ENCODE peak calls at places on chromosome 17, in ten cellular contexts. S is cardiac muscle cell, T is right atrium auricular region, D is dorsolateral prefrontal cortex, P is PC-9, G is esophagus muscularis mucosa, J is psoas muscle, E is omental fat pad, Z is WTC11, U is GM13976. O is an unnamed sample.

GRCh38 chr17:57957120-57957850 is 2.1 kb upstream of the CUEDC1 start:
- DNase-seq in S (no peak), T (peak), D (no peak), P (no peak), G (peak), J (no peak), E (no peak), Z (no peak), U (no peak), O (no peak)

GRCh38 chr17:80445152-80446110 is 30.5 kb downstream of the ENDOV start:
- DNase-seq in S (no peak), T (no peak), D (peak), P (no peak), G (no peak), J (no peak), E (no peak), Z (no peak), U (no peak), O (no peak)

GRCh38 chr17:78839762-78840529 is 668 bp downstream of the USP36 start:
- DNase-seq in S (peak), T (peak), D (no peak), P (peak), G (no peak), J (peak), E (no peak), Z (no peak), U (peak), O (peak)

GRCh38 chr17:58310511-58311428 is 17.8 kb downstream of the TSPOAP1 start:
- DNase-seq in S (no peak), T (no peak), D (peak), P (no peak), G (no peak), J (no peak), E (no peak), Z (no peak), U (peak), O (no peak)

GRCh38 chr17:1998426-1998784 is 26.7 kb downstream of the RTN4RL1 start:
- DNase-seq in S (no peak), T (no peak), D (no peak), P (no peak), G (no peak), J (peak), E (no peak), Z (no peak), U (no peak), O (no peak)

GRCh38 chr17:7574176-7574953 is 5.1 kb upstream of the CD68 start:
- DNase-seq in S (no peak), T (no peak), D (no peak), P (no peak), G (no peak), J (no peak), E (no peak), Z (no peak), U (no peak), O (no peak)

GRCh38 chr17:56136316-56136715 is 17.0 kb upstream of the ANKFN1 start:
- DNase-seq in S (no peak), T (no peak), D (no peak), P (no peak), G (peak), J (no peak), E (no peak), Z (no peak), U (no peak), O (no peak)

GRCh38 chr17:41307647-41308046 is 1.5 kb downstream of the KRTAP16-1 start:
- DNase-seq in S (no peak), T (no peak), D (peak), P (no peak), G (no peak), J (no peak), E (no peak), Z (no peak), U (no peak), O (no peak)

GRCh38 chr17:73586921-73587680 is 57.1 kb downstream of the SDK2 start:
- DNase-seq in S (no peak), T (no peak), D (no peak), P (no peak), G (no peak), J (peak), E (no peak), Z (no peak), U (no peak), O (no peak)

GRCh38 chr17:61208301-61209098 is 191.1 kb upstream of the TBX2 start:
- DNase-seq in S (no peak), T (no peak), D (no peak), P (no peak), G (no peak), J (no peak), E (no peak), Z (no peak), U (no peak), O (no peak)

GRCh38 chr17:72466199-72466598 is 345.4 kb downstream of the SOX9 start:
- DNase-seq in S (no peak), T (no peak), D (no peak), P (peak), G (no peak), J (no peak), E (no peak), Z (no peak), U (peak), O (peak)

GRCh38 chr17:81544281-81544974 is 7.7 kb downstream of the FAAP100 start:
- DNase-seq in S (no peak), T (no peak), D (no peak), P (no peak), G (no peak), J (no peak), E (no peak), Z (no peak), U (no peak), O (no peak)

GRCh38 chr17:55430531-55431228 is 9.0 kb upstream of the MMD start:
- DNase-seq in S (peak), T (no peak), D (no peak), P (no peak), G (no peak), J (no peak), E (no peak), Z (no peak), U (no peak), O (no peak)

GRCh38 chr17:45018514-45019176 is 32.8 kb downstream of the DCAKD start:
- DNase-seq in S (no peak), T (no peak), D (peak), P (no peak), G (no peak), J (no peak), E (no peak), Z (peak), U (peak), O (no peak)

GRCh38 chr17:10305336-10306096 is 67.3 kb downstream of the MYH13 start:
- DNase-seq in S (no peak), T (no peak), D (no peak), P (no peak), G (no peak), J (no peak), E (no peak), Z (no peak), U (no peak), O (no peak)

GRCh38 chr17:28282596-28282995 is 36.4 kb upstream of the TMEM97 start:
- DNase-seq in S (peak), T (no peak), D (no peak), P (peak), G (no peak), J (no peak), E (no peak), Z (no peak), U (no peak), O (peak)

GRCh38 chr17:60392845-60393702 is 1.1 kb upstream of the USP32 start:
- DNase-seq in S (peak), T (no peak), D (peak), P (no peak), G (no peak), J (peak), E (no peak), Z (no peak), U (peak), O (peak)

GRCh38 chr17:1762906-1763829 is 1.3 kb downstream of the SERPINF1 start:
- DNase-seq in S (no peak), T (peak), D (no peak), P (no peak), G (no peak), J (peak), E (no peak), Z (no peak), U (no peak), O (peak)

GRCh38 chr17:16989230-16989952 is 17.5 kb upstream of the TNFRSF13B start:
- DNase-seq in S (no peak), T (no peak), D (no peak), P (no peak), G (no peak), J (no peak), E (no peak), Z (no peak), U (peak), O (no peak)

GRCh38 chr17:73657473-73658116 is 13.3 kb upstream of the SDK2 start:
- DNase-seq in S (peak), T (no peak), D (no peak), P (no peak), G (peak), J (no peak), E (no peak), Z (peak), U (no peak), O (no peak)

DNA sequence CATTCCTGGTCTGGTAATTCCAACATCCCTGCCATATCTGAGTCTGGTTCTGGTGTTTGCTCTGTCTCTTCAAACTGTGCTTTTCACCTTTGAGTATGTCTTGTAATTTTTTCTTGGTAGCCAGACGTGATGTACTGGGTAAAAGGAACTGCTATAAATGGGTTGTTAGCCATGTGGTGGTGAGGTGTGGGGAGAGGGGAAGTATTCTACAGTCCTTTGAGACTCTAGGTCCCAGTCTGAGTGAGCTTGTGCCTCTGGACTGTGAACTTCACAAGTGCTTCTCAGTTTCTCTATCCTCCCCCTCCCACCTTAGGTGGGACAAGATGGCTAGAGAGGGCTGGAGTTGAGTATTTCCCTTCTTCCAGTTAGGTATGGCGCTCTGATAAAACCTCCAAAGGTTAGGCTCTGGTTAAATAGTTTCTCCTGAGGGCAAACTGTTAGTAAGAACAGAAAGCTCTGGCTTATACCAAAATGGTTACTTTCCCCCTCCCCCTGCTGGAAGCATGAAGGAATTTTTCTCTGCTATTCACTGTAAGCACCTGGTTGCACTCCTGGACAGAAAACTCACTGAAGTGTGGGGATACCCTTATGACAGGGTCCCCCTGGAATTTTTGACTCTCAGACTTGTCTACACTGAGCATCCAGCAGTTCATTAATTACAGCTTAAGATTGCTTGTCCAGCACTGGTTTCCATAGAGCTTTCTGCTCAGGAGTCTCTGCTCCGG is 87.8 kb downstream of the MARCHF10 start:
- DNase-seq in S (no peak), T (no peak), D (no peak), P (peak), G (no peak), J (no peak), E (no peak), Z (no peak), U (no peak), O (no peak)
- TF ChIP-seq CTCF in S (peak), T (peak), D (no peak), P (peak), G (peak), J (peak), E (no peak), Z (no peak), U (no peak), O (peak)

GRCh38 chr17:63950940-63951907 is 19.1 kb upstream of the CD79B start:
- DNase-seq in S (peak), T (no peak), D (no peak), P (peak), G (no peak), J (no peak), E (no peak), Z (peak), U (peak), O (no peak)
- TF ChIP-seq CTCF in S (peak), T (peak), D (no peak), P (peak), G (no peak), J (peak), E (no peak), Z (peak), U (peak), O (peak)

DNA sequence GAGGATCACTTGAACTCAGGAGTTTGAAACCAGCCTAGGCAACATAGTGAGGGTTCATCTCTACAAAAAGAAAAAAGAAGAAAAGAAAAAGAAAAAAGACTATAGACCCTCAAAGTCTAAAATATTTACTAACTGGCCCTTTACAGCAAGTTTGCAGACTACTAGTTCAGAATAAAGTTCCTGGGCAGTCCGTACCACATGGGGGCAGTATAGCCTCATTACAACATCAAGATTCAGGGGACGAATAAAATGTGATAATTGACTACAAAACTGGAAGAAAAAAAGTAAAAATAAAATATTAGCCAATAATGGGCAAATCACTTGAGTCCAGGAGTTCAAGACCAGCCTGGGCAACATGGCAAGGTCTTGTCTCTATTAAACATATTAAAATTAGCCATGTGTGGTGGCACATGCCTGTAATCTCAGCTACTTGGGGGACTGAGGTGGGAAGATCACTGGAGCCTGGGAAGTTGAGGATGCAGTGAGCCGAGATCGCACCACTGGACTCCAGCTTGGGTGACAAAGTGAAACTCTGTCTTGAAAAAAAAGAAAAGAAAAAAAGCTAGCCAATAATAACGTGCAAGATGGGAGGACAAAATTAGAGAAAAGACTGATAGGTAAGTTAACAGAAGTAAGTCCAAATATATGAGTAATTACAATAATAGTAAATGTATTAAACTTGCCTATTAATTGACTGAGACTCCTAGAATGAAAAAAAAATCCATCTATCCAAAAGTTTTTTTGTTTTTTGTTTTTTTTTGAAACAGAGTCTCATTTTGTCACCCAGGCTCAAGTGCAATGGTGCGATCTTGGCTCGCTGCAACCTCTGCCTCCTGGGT is 129.4 kb upstream of the SEC14L1 start:
- DNase-seq in S (peak), T (no peak), D (no peak), P (no peak), G (no peak), J (no peak), E (no peak), Z (peak), U (no peak), O (peak)
- TF ChIP-seq CTCF in S (peak), T (peak), D (peak), P (peak), G (no peak), J (no peak), E (no peak), Z (peak), U (peak), O (peak)

GRCh38 chr17:35596530-35597233 is 9.6 kb downstream of the AP2B1 start:
- DNase-seq in S (no peak), T (no peak), D (no peak), P (no peak), G (no peak), J (no peak), E (no peak), Z (peak), U (no peak), O (no peak)
- TF ChIP-seq CTCF in S (no peak), T (no peak), D (no peak), P (no peak), G (no peak), J (no peak), E (no peak), Z (peak), U (no peak), O (peak)

GRCh38 chr17:38874505-38875419 is 4.9 kb downstream of the LASP1 start:
- DNase-seq in S (no peak), T (no peak), D (no peak), P (no peak), G (no peak), J (peak), E (no peak), Z (no peak), U (no peak), O (no peak)
- TF ChIP-seq CTCF in S (no peak), T (no peak), D (no peak), P (no peak), G (no peak), J (no peak), E (no peak), Z (no peak), U (no peak), O (no peak)

O was measured in HFFc6.